ENCODE peak calls at places on chromosomes 3 and 15, in eight cellular contexts. H, Q, U, K, A, N, W and Z are unnamed samples.

GRCh38 chr3:186255703-186256331 is 106.2 kb downstream of the DGKG start:
- DNase-seq in H (peak; percentile 73), Q (peak; percentile 62), U (no peak), K (peak; percentile 54), A (peak; percentile 48), N (peak; percentile 76), W (no peak), Z (peak; percentile 57)

GRCh38 chr3:192915306-192915705 is 2.4 kb downstream of the MB21D2 start:
- DNase-seq in H (peak; percentile 3), Q (no peak), U (peak; percentile 68), K (peak; percentile 36), A (no peak), N (no peak), W (peak; percentile 70), Z (peak; percentile 85)

GRCh38 chr15:99211926-99212325 is 37.5 kb downstream of the TTC23 start:
- DNase-seq in H (no peak), Q (no peak), U (peak; percentile 20), K (no peak), A (no peak), N (no peak), W (peak; percentile 23), Z (no peak)

GRCh38 chr3:18098960-18099587 is 326.1 kb downstream of the SATB1 start:
- DNase-seq in H (no peak), Q (no peak), U (peak; percentile 85), K (no peak), A (no peak), N (no peak), W (peak; percentile 97), Z (no peak)

GRCh38 chr15:75182187-75183131 is 19.2 kb upstream of the C15orf39 start:
- DNase-seq in H (no peak), Q (no peak), U (peak; percentile 28), K (no peak), A (no peak), N (no peak), W (peak; percentile 31), Z (no peak)

GRCh38 chr15:90869601-90870353 is 1.4 kb downstream of the FURIN start:
- DNase-seq in H (peak; percentile 40), Q (peak; percentile 92), U (peak; percentile 84), K (no peak), A (peak; percentile 90), N (peak; percentile 93), W (peak; percentile 77), Z (peak; percentile 35)

GRCh38 chr3:86785381-86785780 is 205.6 kb downstream of the VGLL3 start:
- DNase-seq in H (no peak), Q (no peak), U (peak; percentile 72), K (no peak), A (no peak), N (no peak), W (peak; percentile 66), Z (no peak)

GRCh38 chr15:31223478-31224350 is 102.9 kb upstream of the KLF13 start:
- DNase-seq in H (no peak), Q (no peak), U (no peak), K (no peak), A (peak; percentile 50), N (no peak), W (peak; percentile 32), Z (no peak)

GRCh38 chr15:83611312-83611711 is 42.6 kb upstream of the ADAMTSL3 start:
- DNase-seq in H (no peak), Q (no peak), U (no peak), K (no peak), A (no peak), N (no peak), W (no peak), Z (no peak)

GRCh38 chr15:89823836-89824606 is 9.4 kb upstream of the ANPEP start:
- DNase-seq in H (no peak), Q (no peak), U (no peak), K (no peak), A (peak; percentile 31), N (no peak), W (no peak), Z (no peak)

GRCh38 chr3:84692261-84692660 is 266.5 kb upstream of the CADM2 start:
- DNase-seq in H (no peak), Q (no peak), U (no peak), K (no peak), A (no peak), N (no peak), W (no peak), Z (no peak)

GRCh38 chr15:95365615-95366107 is 964.8 kb upstream of the NR2F2 start:
- DNase-seq in H (no peak), Q (no peak), U (peak; percentile 83), K (peak; percentile 20), A (no peak), N (no peak), W (peak; percentile 17), Z (peak; percentile 23)

GRCh38 chr3:130468311-130468710 is 48.7 kb upstream of the COL6A6 start:
- DNase-seq in H (no peak), Q (no peak), U (no peak), K (no peak), A (no peak), N (no peak), W (no peak), Z (no peak)

GRCh38 chr15:69757186-69757585 is 304.6 kb downstream of the RPLP1 start:
- DNase-seq in H (no peak), Q (no peak), U (peak; percentile 21), K (no peak), A (no peak), N (no peak), W (no peak), Z (no peak)

GRCh38 chr15:80121546-80121945 is 31.3 kb upstream of the FAH start:
- DNase-seq in H (no peak), Q (no peak), U (no peak), K (no peak), A (no peak), N (no peak), W (no peak), Z (no peak)

GRCh38 chr15:95684693-95685115 is 645.8 kb upstream of the NR2F2 start:
- DNase-seq in H (no peak), Q (no peak), U (peak; percentile 93), K (no peak), A (no peak), N (no peak), W (peak; percentile 93), Z (no peak)

GRCh38 chr15:39828374-39828931 is 45.8 kb upstream of the FSIP1 start:
- DNase-seq in H (no peak), Q (no peak), U (peak; percentile 60), K (no peak), A (no peak), N (no peak), W (peak; percentile 80), Z (no peak)

GRCh38 chr15:66706225-66706732 is 4.2 kb downstream of the SMAD6 start:
- DNase-seq in H (no peak), Q (no peak), U (peak; percentile 35), K (no peak), A (no peak), N (no peak), W (peak; percentile 80), Z (no peak)

GRCh38 chr15:90340345-90340744 is 11.7 kb upstream of the ZNF774 start:
- DNase-seq in H (peak; percentile 60), Q (no peak), U (no peak), K (no peak), A (no peak), N (no peak), W (no peak), Z (peak; percentile 15)

GRCh38 chr3:46586738-46587246 is 20.7 kb upstream of the LRRC2 start:
- DNase-seq in H (no peak), Q (no peak), U (no peak), K (no peak), A (no peak), N (no peak), W (no peak), Z (no peak)

GRCh38 chr3:112496368-112497067 is 2.8 kb downstream of the BTLA start:
- DNase-seq in H (no peak), Q (no peak), U (no peak), K (no peak), A (no peak), N (no peak), W (no peak), Z (no peak)

DNA sequence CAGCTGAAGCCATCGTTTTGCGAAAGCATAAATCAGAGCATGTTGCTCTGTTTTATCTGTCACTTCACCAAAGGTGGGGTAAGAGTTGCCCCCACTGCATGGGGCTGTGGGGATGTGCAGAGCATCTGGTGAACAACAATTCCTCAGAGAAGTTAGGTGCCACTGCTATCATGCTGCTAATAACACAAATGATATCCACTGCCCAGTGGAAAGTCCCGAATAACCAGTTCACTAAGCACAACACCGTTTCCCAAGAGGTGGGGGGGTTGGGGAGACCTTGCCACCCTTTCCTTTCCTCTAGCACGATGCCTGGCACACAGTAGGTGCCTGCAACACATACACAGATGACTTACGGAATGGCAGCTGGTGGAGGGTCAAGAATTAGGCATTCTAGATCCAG is 38.6 kb downstream of the FAM3D start:
- DNase-seq in H (no peak), Q (no peak), U (no peak), K (no peak), A (no peak), N (no peak), W (no peak), Z (no peak)
- H3K4me3 ChIP-seq in H (no peak overlapping the region), Q (no peak overlapping the region), U (no peak overlapping the region), K (no peak overlapping the region), A (no peak overlapping the region), N (no peak overlapping the region), W (no peak overlapping the region), Z (no peak overlapping the region)

DNA sequence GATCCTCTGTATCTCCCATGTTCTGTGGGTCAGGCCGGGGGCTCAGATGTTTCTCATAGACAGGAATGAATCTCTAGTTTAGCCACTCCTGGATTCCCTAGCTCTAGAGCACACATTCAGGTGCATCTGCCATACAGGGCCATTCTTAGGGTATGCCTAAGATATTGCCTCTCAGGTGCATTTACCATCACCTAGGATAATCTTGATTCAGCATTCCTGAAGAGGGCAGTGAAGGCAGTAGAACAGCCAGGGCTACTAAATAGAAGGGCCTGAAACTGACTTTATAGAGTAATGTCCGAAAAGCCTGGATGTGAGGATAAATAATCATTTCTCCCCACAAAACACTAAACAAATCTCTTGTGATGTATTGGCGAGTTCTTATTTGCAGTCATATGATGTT is 882.0 kb downstream of the AGBL1 start:
- DNase-seq in H (no peak), Q (no peak), U (no peak), K (no peak), A (no peak), N (no peak), W (no peak), Z (no peak)
- TF ChIP-seq CTCF in H (no peak), Q (no peak), U (no peak), K (no peak), A (no peak), N (no peak), W (no peak), Z (no peak)

GRCh38 chr15:85456798-85457197 is 76.4 kb downstream of the AKAP13 start:
- DNase-seq in H (no peak), Q (no peak), U (no peak), K (peak; percentile 70), A (no peak), N (no peak), W (no peak), Z (no peak)
- H3K4me3 ChIP-seq in H (peak overlapping the region; percentile 28), Q (no peak overlapping the region), U (no peak overlapping the region), K (peak overlapping the region; percentile 5), A (no peak overlapping the region), N (no peak overlapping the region), W (no peak overlapping the region), Z (no peak overlapping the region)

DNA sequence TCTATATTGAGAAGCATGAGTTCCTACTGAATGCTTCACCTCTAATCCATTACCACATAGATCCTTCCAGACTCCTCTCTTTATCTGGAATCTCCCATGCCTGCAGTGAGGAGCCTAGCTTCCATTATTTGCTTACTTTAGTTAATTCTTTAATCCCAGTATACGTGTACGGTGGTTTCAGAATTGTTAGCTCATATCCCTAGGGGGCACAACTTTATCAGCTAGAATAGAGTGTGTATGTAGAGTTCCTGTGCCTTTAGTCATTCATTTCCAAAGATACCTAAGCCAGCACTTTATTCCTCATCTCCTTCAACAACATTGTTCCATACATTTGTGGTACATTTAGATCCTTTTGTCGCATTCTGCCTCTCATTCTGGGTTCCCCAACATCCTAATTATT is 226.0 kb downstream of the TJP1 start:
- DNase-seq in H (peak; percentile 2), Q (no peak), U (peak; percentile 45), K (no peak), A (no peak), N (no peak), W (peak; percentile 22), Z (no peak)
- TF ChIP-seq CTCF in H (peak; percentile 66), Q (no peak), U (peak; percentile 44), K (no peak), A (no peak), N (no peak), W (peak; percentile 56), Z (no peak)